ENCODE peak calls at places on chromosomes 16 and 17, in seven cellular contexts. K, L, O, V, G, J and E are unnamed samples.

GRCh38 chr16:56013962-56014552 is 138.9 kb upstream of the CES5A start:
- DNase-seq in K (no peak), L (no peak), O (no peak), V (no peak), G (no peak), J (peak), E (no peak)

GRCh38 chr17:66268247-66268927 is 34.0 kb upstream of the PRKCA start:
- DNase-seq in K (no peak), L (no peak), O (no peak), V (no peak), G (no peak), J (no peak), E (no peak)

GRCh38 chr17:69141802-69142472 is at the start of gene ABCA6:
- DNase-seq in K (no peak), L (no peak), O (no peak), V (no peak), G (no peak), J (no peak), E (no peak)

GRCh38 chr16:88455610-88456355 is 2.7 kb downstream of the ZFPM1 start:
- DNase-seq in K (peak), L (peak), O (no peak), V (no peak), G (no peak), J (peak), E (no peak)

GRCh38 chr17:34171245-34171818 is 83.8 kb upstream of the CCL2 start:
- DNase-seq in K (peak), L (peak), O (no peak), V (no peak), G (no peak), J (peak), E (peak)

GRCh38 chr16:50272687-50273381 is 6.5 kb downstream of the ADCY7 start:
- DNase-seq in K (no peak), L (no peak), O (no peak), V (no peak), G (peak), J (no peak), E (peak)

GRCh38 chr16:11258553-11259287 is 2.7 kb upstream of the SOCS1 start:
- DNase-seq in K (no peak), L (no peak), O (peak), V (peak), G (peak), J (peak), E (no peak)

GRCh38 chr16:11674818-11675560 is 6.7 kb downstream of the SNN start:
- DNase-seq in K (no peak), L (no peak), O (no peak), V (no peak), G (peak), J (no peak), E (peak)

GRCh38 chr16:48636521-48636920 is 26.5 kb upstream of the N4BP1 start:
- DNase-seq in K (no peak), L (no peak), O (no peak), V (no peak), G (no peak), J (no peak), E (no peak)

GRCh38 chr17:65799454-65799853 is 238.0 kb upstream of the AXIN2 start:
- DNase-seq in K (no peak), L (no peak), O (no peak), V (no peak), G (no peak), J (no peak), E (no peak)

GRCh38 chr17:46894476-46895151 is 28.3 kb upstream of the GOSR2 start:
- DNase-seq in K (no peak), L (no peak), O (no peak), V (no peak), G (no peak), J (no peak), E (no peak)

GRCh38 chr17:19387921-19388521 is 1.0 kb upstream of the MFAP4 start:
- DNase-seq in K (no peak), L (no peak), O (no peak), V (no peak), G (no peak), J (no peak), E (no peak)

GRCh38 chr16:65782537-65783290 is 583.8 kb upstream of the CDH5 start:
- DNase-seq in K (no peak), L (no peak), O (no peak), V (no peak), G (no peak), J (no peak), E (no peak)

GRCh38 chr16:72865835-72866234 is 182.1 kb downstream of the ZFHX3 start:
- DNase-seq in K (no peak), L (no peak), O (no peak), V (no peak), G (no peak), J (no peak), E (no peak)

GRCh38 chr17:12296120-12296727 is 275.5 kb downstream of the MAP2K4 start:
- DNase-seq in K (no peak), L (no peak), O (no peak), V (no peak), G (no peak), J (no peak), E (no peak)

GRCh38 chr16:4369006-4369766 is 2.5 kb upstream of the VASN start:
- DNase-seq in K (no peak), L (no peak), O (no peak), V (no peak), G (peak), J (no peak), E (peak)

GRCh38 chr17:58760248-58760647 is 4.6 kb downstream of the PPM1E start:
- DNase-seq in K (no peak), L (no peak), O (no peak), V (no peak), G (no peak), J (no peak), E (no peak)

GRCh38 chr17:42233148-42233547 is 38.9 kb upstream of the GHDC start:
- DNase-seq in K (no peak), L (no peak), O (no peak), V (no peak), G (no peak), J (no peak), E (no peak)